ENCODE peak calls at places on chromosomes 16 and 17, in five cellular contexts. E is heart right ventricle, M is GM23248, D is neural progenitor cell, W is heart left ventricle. Y is an unnamed sample. For H3K27me3 and H3K4me1, the result is how much of the 10 kb centered on the place peaks cover.

GRCh38 chr16:17277981-17278381 is 192.8 kb downstream of the XYLT1 start:
- DNase-seq in E (peak), M (peak), D (peak), W (no peak), Y (peak)

GRCh38 chr16:1794221-1794871 is 841 bp upstream of the IGFALS start:
- DNase-seq in E (peak), M (no peak), D (no peak), W (peak), Y (no peak)

GRCh38 chr17:68260051-68260762 is 12.4 kb downstream of the AMZ2 start:
- DNase-seq in E (no peak), M (no peak), D (no peak), W (no peak), Y (no peak)

GRCh38 chr16:67865318-67865717 is 7.5 kb upstream of the EDC4 start:
- DNase-seq in E (no peak), M (peak), D (peak), W (no peak), Y (peak)

GRCh38 chr16:3954411-3954921 is 74.0 kb upstream of the CREBBP start:
- DNase-seq in E (peak), M (no peak), D (no peak), W (no peak), Y (no peak)

GRCh38 chr17:79087428-79088143 is 13.0 kb downstream of the ENGASE start:
- DNase-seq in E (peak), M (peak), D (peak), W (peak), Y (peak)

GRCh38 chr16:23368469-23368868 is 66.4 kb downstream of the SCNN1B start:
- DNase-seq in E (no peak), M (peak), D (no peak), W (no peak), Y (no peak)

GRCh38 chr17:17186051-17186450 is 20.1 kb downstream of the PLD6 start:
- DNase-seq in E (no peak), M (peak), D (no peak), W (no peak), Y (peak)

GRCh38 chr17:27920569-27920968 is 27.4 kb upstream of the LYRM9 start:
- DNase-seq in E (peak), M (no peak), D (no peak), W (peak), Y (no peak)

GRCh38 chr16:22195445-22195694 is 10.7 kb upstream of the EEF2K start:
- DNase-seq in E (no peak), M (no peak), D (no peak), W (no peak), Y (no peak)

GRCh38 chr16:1688807-1689560 is 10.9 kb downstream of the JPT2 start:
- DNase-seq in E (peak), M (no peak), D (no peak), W (peak), Y (no peak)

GRCh38 chr17:73003487-73003886 is 89.0 kb downstream of the SLC39A11 start:
- DNase-seq in E (no peak), M (peak), D (no peak), W (no peak), Y (peak)

GRCh38 chr16:88649924-88650748 is 717 bp downstream of the CYBA start:
- DNase-seq in E (no peak), M (peak), D (peak), W (peak), Y (peak)

GRCh38 chr16:15810949-15811348 is 45.9 kb downstream of the MYH11 start:
- DNase-seq in E (no peak), M (no peak), D (no peak), W (no peak), Y (no peak)

GRCh38 chr17:10171581-10171981 is 26.8 kb downstream of the GAS7 start:
- DNase-seq in E (no peak), M (peak), D (no peak), W (no peak), Y (no peak)

GRCh38 chr16:81121474-81121990 is 25.3 kb upstream of the GCSH start:
- DNase-seq in E (no peak), M (no peak), D (no peak), W (no peak), Y (no peak)

GRCh38 chr17:35117984-35118383 is 1.7 kb downstream of the RAD51D start:
- DNase-seq in E (no peak), M (peak), D (no peak), W (no peak), Y (peak)

GRCh38 chr17:4566785-4567184 is 6.4 kb upstream of the GGT6 start:
- DNase-seq in E (peak), M (peak), D (peak), W (peak), Y (peak)

GRCh38 chr17:46191332-46192210 is 1.7 kb downstream of the KANSL1 start:
- DNase-seq in E (no peak), M (peak), D (peak), W (no peak), Y (peak)

GRCh38 chr17:2815781-2816185 is 19.5 kb downstream of the RAP1GAP2 start:
- DNase-seq in E (no peak), M (no peak), D (peak), W (no peak), Y (no peak)

GRCh38 chr17:60171753-60172079 is 21.9 kb downstream of the CA4 start:
- DNase-seq in E (no peak), M (no peak), D (no peak), W (no peak), Y (no peak)

GRCh38 chr16:50638816-50639670 is 42.1 kb downstream of the SNX20 start:
- DNase-seq in E (no peak), M (no peak), D (no peak), W (no peak), Y (no peak)

GRCh38 chr17:19303367-19303776 is 59.2 kb downstream of the B9D1 start:
- DNase-seq in E (no peak), M (no peak), D (no peak), W (peak), Y (no peak)

GRCh38 chr17:37220609-37220953 is 155.2 kb upstream of the C17orf78 start:
- DNase-seq in E (no peak), M (peak), D (peak), W (no peak), Y (no peak)

GRCh38 chr17:64103751-64104364 is 26.1 kb downstream of the ERN1 start:
- DNase-seq in E (no peak), M (peak), D (no peak), W (no peak), Y (no peak)

GRCh38 chr16:86070511-86070910 is 171.5 kb downstream of the IRF8 start:
- DNase-seq in E (no peak), M (no peak), D (no peak), W (no peak), Y (no peak)

GRCh38 chr16:86067936-86068335 is 169.0 kb downstream of the IRF8 start:
- DNase-seq in E (no peak), M (no peak), D (no peak), W (no peak), Y (no peak)

GRCh38 chr16:86070971-86071370 is 172.0 kb downstream of the IRF8 start:
- DNase-seq in E (no peak), M (no peak), D (no peak), W (no peak), Y (no peak)

GRCh38 chr16:86068722-86069121 is 169.8 kb downstream of the IRF8 start:
- DNase-seq in E (no peak), M (no peak), D (no peak), W (no peak), Y (no peak)

DNA sequence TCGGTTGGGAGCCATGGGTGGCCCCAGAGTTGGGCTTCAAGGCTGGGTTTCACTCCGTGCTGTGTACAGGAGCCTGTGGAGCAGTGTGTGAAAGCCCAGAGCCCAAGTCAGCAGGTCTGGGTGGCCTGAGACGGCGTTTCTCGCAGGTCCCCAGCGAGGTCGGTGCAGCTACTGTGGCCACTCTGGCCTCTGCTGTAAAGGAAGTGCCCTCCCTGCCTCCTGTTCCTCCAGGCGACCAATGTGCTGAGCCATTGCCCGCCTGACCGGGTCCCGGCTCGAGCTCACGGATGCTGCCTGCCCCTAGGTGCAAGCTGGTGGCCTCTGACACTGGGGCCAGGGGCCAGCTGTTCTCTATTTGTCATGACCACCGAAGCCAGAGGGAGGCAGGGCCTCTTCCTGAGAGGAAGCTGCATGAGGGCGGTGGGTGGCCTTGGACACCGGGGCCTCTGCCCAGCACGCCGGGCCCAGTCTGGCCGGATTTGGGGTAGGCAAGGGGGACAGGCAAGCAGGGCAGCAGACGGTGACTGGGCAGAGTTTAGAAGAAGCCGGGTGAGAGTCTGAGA is 170.9 kb downstream of the IRF8 start:
- DNase-seq in E (no peak), M (no peak), D (no peak), W (no peak), Y (no peak)
- H3K27me3 ChIP-seq in E (under half), M (under half), D (under half), W (under half), Y (under half)

GRCh38 chr17:48568499-48569259 is 9.5 kb downstream of the HOXB4 start:
- DNase-seq in E (no peak), M (no peak), D (no peak), W (no peak), Y (no peak)

GRCh38 chr17:48571826-48572417 is 6.2 kb downstream of the HOXB4 start:
- DNase-seq in E (no peak), M (no peak), D (no peak), W (no peak), Y (no peak)

GRCh38 chr17:48571024-48571818 is 6.9 kb downstream of the HOXB4 start:
- DNase-seq in E (no peak), M (peak), D (no peak), W (no peak), Y (no peak)

GRCh38 chr17:48569676-48570324 is 8.3 kb downstream of the HOXB4 start:
- DNase-seq in E (no peak), M (no peak), D (no peak), W (no peak), Y (no peak)

GRCh38 chr17:48570325-48571023 is 7.7 kb downstream of the HOXB4 start:
- DNase-seq in E (no peak), M (peak), D (no peak), W (no peak), Y (no peak)
- H3K4me3 ChIP-seq in E (no peak), M (peak), D (no peak), W (no peak), Y (no peak)

GRCh38 chr17:33469911-33470310 is 176.8 kb upstream of the ASIC2 start:
- DNase-seq in E (peak), M (peak), D (no peak), W (peak), Y (peak)

GRCh38 chr17:33463887-33464286 is 170.8 kb upstream of the ASIC2 start:
- DNase-seq in E (no peak), M (no peak), D (no peak), W (no peak), Y (no peak)

GRCh38 chr17:33464669-33465275 is 171.7 kb upstream of the ASIC2 start:
- DNase-seq in E (no peak), M (no peak), D (no peak), W (no peak), Y (no peak)

GRCh38 chr17:33474789-33475188 is 181.7 kb upstream of the ASIC2 start:
- DNase-seq in E (no peak), M (no peak), D (no peak), W (no peak), Y (no peak)

DNA sequence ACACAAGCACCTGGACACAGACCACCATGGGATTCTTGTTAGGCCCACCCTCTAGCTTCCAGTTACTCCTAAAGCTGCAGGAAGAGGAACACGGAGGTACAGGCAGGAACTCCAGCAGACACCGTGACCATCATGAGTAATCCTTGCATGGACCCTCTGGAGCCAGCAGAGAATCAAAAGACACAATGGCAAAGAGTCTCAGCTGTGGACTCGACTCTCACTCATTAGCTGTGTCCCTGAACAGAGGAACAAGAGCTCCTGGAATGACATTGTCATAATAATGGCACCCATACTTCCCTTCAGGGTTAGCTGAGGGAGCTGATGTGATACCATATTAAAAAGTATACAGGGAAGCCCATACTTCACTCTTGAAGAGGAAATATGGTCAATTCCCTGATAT is 176.3 kb upstream of the ASIC2 start:
- DNase-seq in E (no peak), M (no peak), D (no peak), W (no peak), Y (no peak)
- H3K4me1 ChIP-seq in E (under half), M (under half), D (under half), W (under half), Y (under half)

GRCh38 chr16:55656695-55657092 is 906 bp downstream of the SLC6A2 start:
- DNase-seq in E (no peak), M (no peak), D (no peak), W (no peak), Y (no peak)

GRCh38 chr16:55655709-55656694 is at the start of gene SLC6A2:
- DNase-seq in E (no peak), M (peak), D (peak), W (no peak), Y (no peak)

GRCh38 chr16:55651841-55652824 is 3.7 kb upstream of the SLC6A2 start:
- DNase-seq in E (no peak), M (no peak), D (no peak), W (no peak), Y (no peak)

GRCh38 chr16:55655381-55655708 is 443 bp upstream of the SLC6A2 start:
- DNase-seq in E (no peak), M (no peak), D (no peak), W (no peak), Y (no peak)

GRCh38 chr16:55653106-55653505 is 2.7 kb upstream of the SLC6A2 start:
- DNase-seq in E (no peak), M (no peak), D (no peak), W (no peak), Y (no peak)
- H3K27me3 ChIP-seq in E (under half), M (half or more), D (half or more), W (half or more), Y (under half)

DNA sequence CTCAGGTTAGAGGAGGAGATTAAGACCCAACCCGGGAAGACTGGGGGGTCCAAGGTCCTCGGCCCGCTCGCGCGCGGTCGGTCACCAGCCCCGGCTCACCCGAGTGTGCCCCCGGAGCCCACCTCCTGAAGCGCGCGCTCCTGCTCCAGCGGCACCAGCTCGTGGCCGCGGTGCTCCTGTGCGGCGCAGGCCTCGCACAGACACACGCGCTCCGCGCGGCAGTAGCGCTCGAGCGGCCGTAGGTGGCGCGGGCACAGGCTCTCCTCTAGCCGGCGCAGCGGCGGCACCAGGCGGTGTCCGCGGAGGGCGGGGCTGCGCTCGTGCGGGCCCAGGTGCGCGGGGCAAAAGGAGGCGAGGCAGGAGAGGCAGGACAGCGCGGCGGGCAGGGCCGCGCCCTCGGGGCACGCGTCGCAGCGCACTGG is 618 bp downstream of the TRIM47 start:
- DNase-seq in E (peak), M (peak), D (peak), W (peak), Y (peak)
- H3K4me3 ChIP-seq in E (peak), M (peak), D (peak), W (peak), Y (peak)

GRCh38 chr17:32520737-32521399 is 34.1 kb downstream of the CDK5R1 start:
- DNase-seq in E (no peak), M (no peak), D (no peak), W (no peak), Y (no peak)
- H3K4me1 ChIP-seq in E (under half), M (under half), D (half or more), W (under half), Y (under half)

Y was measured in small intestine.